ENCODE peak calls at places on chromosomes 7 and 10, in ten cellular contexts. S is PC-9, R is psoas muscle, Q is brain microvascular endothelial cell, M is upper lobe of right lung, K is RWPE1, E is body of pancreas, P is right lobe of liver, J is GM23338, F is substantia nigra. U is an unnamed sample.

GRCh38 chr7:149202831-149203231 is 7.5 kb downstream of the ZNF282 start:
- DNase-seq in F (no peak), J (no peak), R (no peak), M (peak), E (no peak), P (no peak), K (no peak), S (no peak), Q (no peak), U (no peak)

GRCh38 chr10:11381023-11381422 is 230.4 kb downstream of the USP6NL start:
- DNase-seq in F (no peak), M (no peak), K (peak), J (no peak), P (no peak), S (no peak), Q (peak), R (no peak), E (no peak), U (no peak)

GRCh38 chr10:118521415-118522117 is 73.9 kb downstream of the PRLHR start:
- DNase-seq in K (no peak), S (no peak), Q (no peak), R (no peak), E (no peak), M (no peak), P (no peak), F (no peak), J (no peak), U (no peak)

GRCh38 chr7:157553256-157553655 is 216.5 kb downstream of the DNAJB6 start:
- DNase-seq in S (no peak), R (no peak), F (no peak), K (no peak), Q (no peak), E (no peak), M (peak), P (no peak), J (no peak), U (no peak)

GRCh38 chr7:1045038-1045726 is 836 bp downstream of the GPR146 start:
- DNase-seq in Q (no peak), R (no peak), P (no peak), F (no peak), K (no peak), E (no peak), J (no peak), M (no peak), S (no peak), U (no peak)

GRCh38 chr10:34292675-34293074 is 522.4 kb downstream of the PARD3 start:
- DNase-seq in M (no peak), S (no peak), P (no peak), K (no peak), F (no peak), R (no peak), E (no peak), J (no peak), Q (no peak), U (no peak)

GRCh38 chr7:75945297-75946168 is 30.6 kb downstream of the POR start:
- DNase-seq in M (no peak), F (no peak), J (no peak), R (peak), K (no peak), Q (no peak), P (peak), E (peak), S (peak), U (no peak)

GRCh38 chr7:86867163-86867762 is 192.2 kb downstream of the ELAPOR2 start:
- DNase-seq in P (no peak), R (no peak), M (no peak), Q (no peak), F (peak), S (no peak), K (no peak), J (peak), E (no peak), U (no peak)

DNA sequence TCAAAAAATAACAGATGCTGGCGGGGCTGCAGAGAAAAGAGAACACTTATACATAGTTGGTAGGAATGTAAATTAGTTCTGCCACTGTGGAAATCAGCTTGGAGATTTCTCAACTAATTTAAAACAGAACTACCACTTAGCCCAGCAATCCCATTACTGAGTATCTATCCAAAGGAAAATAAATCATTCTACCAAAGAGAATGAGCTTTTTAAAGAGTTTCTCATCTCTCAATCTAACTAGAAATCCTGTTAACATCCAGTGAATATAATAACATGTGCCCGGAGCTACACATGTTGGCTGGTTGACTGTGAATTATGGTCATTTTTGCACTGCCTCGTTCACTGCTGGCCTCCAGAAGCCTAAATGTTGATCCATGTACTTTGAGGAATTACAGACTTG is 39.3 kb downstream of the BET1 start:
- DNase-seq in R (no peak), S (no peak), P (no peak), F (no peak), J (no peak), K (no peak), Q (no peak), M (no peak), E (no peak), U (no peak)
- H3K27ac ChIP-seq in R (no peak), S (no peak), P (no peak), F (no peak), J (no peak), K (no peak), Q (no peak), M (no peak), E (no peak), U (no peak)

GRCh38 chr7:105196473-105196872 is 182.5 kb downstream of the KMT2E start:
- DNase-seq in F (no peak), J (no peak), P (no peak), S (peak), E (no peak), K (no peak), R (no peak), M (no peak), Q (no peak), U (no peak)
- H3K27ac ChIP-seq in F (no peak), J (no peak), P (no peak), S (no peak), E (no peak), K (no peak), R (no peak), M (no peak), Q (no peak), U (no peak)

GRCh38 chr10:114685456-114685855 is 27.4 kb upstream of the ABLIM1 start:
- DNase-seq in S (no peak), P (peak), F (no peak), J (no peak), R (no peak), E (peak), K (no peak), Q (no peak), M (no peak), U (no peak)
- H3K27ac ChIP-seq in S (no peak), P (peak), F (no peak), J (no peak), R (peak), E (peak), K (peak), Q (no peak), M (peak), U (peak)

DNA sequence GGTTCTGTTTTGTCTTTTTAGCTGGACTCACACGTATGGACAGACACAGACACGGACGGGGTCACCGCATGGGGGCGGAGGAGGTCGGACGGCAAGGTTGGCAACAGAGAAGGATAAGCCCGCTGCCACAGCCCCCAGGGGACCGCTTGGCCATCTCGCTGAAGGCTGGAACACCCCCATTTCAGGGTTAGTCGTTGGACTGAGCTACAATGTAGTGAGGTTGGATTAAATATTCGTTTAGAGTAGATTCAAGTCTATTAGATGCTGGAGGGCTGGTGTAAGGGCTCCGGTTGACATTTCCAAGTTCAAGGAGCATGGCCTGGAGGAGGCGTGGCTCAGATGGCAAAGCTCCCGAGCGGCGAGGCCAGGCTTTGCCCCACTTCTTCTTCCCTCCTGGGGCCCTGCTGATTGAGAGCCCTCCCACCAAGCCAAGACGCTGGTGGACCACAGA is 35.2 kb downstream of the PPIF start:
- DNase-seq in E (no peak), P (peak), M (peak), S (no peak), K (no peak), R (no peak), J (no peak), Q (no peak), F (no peak), U (no peak)
- H3K27ac ChIP-seq in E (no peak), P (peak), M (peak), S (no peak), K (no peak), R (peak), J (no peak), Q (peak), F (peak), U (peak)

GRCh38 chr7:71131256-71131752 is 640 bp upstream of the GALNT17 start:
- DNase-seq in J (peak), R (peak), S (no peak), M (peak), E (peak), Q (peak), K (no peak), P (no peak), F (no peak), U (no peak)
- H3K27ac ChIP-seq in J (no peak), R (peak), S (no peak), M (peak), E (peak), Q (no peak), K (no peak), P (no peak), F (no peak), U (peak)

GRCh38 chr10:102634696-102635095 is 9.6 kb upstream of the TRIM8 start:
- DNase-seq in P (peak), R (peak), J (no peak), E (no peak), M (no peak), Q (no peak), F (no peak), K (no peak), S (peak), U (no peak)
- H3K27ac ChIP-seq in P (no peak), R (peak), J (no peak), E (no peak), M (peak), Q (no peak), F (no peak), K (peak), S (peak), U (peak)

GRCh38 chr7:117010375-117011133 is 57.3 kb downstream of the ST7 start:
- DNase-seq in S (no peak), P (no peak), E (no peak), J (no peak), Q (peak), K (no peak), F (no peak), M (no peak), R (no peak), U (no peak)
- H3K27ac ChIP-seq in S (no peak), P (no peak), E (no peak), J (no peak), Q (peak), K (no peak), F (no peak), M (no peak), R (no peak), U (no peak)

GRCh38 chr10:85012305-85012704 is 683.9 kb downstream of the CCSER2 start:
- DNase-seq in S (no peak), J (no peak), K (no peak), P (no peak), E (no peak), M (no peak), R (no peak), F (no peak), Q (no peak), U (no peak)

GRCh38 chr10:85003083-85003482 is 674.7 kb downstream of the CCSER2 start:
- DNase-seq in Q (no peak), M (no peak), J (no peak), E (no peak), R (no peak), K (no peak), S (no peak), F (no peak), P (no peak), U (no peak)

DNA sequence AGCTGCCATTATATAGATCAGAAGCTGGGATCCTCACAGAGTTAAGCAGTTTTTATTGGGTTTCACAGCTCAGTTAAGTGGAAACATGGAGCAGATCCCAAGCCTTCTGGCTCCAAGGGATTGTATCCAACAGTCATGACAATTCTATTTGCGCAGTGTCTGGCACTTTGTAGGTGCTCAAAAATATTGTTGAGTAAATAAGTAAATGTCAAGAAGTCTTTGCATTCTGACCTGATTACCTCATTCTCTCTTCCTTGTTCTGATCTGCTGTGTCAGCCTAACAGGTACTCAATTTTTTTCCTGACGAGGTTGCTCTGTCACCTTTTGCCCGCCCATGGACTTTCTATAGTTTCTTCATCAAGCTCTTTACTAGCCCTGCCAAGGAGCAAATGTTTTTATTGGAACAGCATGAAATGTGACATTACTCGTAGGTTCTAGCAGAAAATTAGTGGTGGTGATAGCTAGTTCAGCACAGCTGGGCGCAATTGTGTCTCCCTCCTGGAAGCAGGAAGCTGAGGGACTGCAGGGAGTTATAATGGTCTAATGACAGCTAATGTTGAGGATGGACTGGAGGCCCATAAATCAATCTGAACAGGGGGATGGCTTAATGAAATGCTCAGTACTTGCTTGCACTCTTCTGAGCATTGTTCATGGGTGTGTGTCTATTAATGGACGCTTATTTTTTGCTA is 680.2 kb downstream of the CCSER2 start:
- DNase-seq in R (no peak), F (no peak), S (no peak), J (no peak), M (no peak), P (no peak), E (peak), K (no peak), Q (no peak), U (no peak)
- H3K27ac ChIP-seq in R (no peak), F (no peak), S (no peak), J (no peak), M (no peak), P (no peak), E (peak), K (no peak), Q (no peak), U (no peak)

GRCh38 chr7:151794508-151795167 is 82.3 kb downstream of the PRKAG2 start:
- DNase-seq in R (no peak), M (peak), P (peak), K (no peak), J (peak), S (no peak), Q (peak), E (no peak), F (no peak), U (no peak)
- H3K27ac ChIP-seq in R (peak), M (peak), P (peak), K (no peak), J (no peak), S (no peak), Q (no peak), E (no peak), F (no peak), U (no peak)

U was measured in thoracic aorta.